ENCODE peak calls at places on chromosomes 6 and 20, in four cellular contexts. L is naive thymus-derived CD4-positive, alpha-beta T cell; V is psoas muscle; E is esophagus squamous epithelium. N is an unnamed sample. For H3K4me1, the result is how much of the 10 kb centered on the place peaks cover.

GRCh38 chr6:32337166-32337805 is 34.4 kb downstream of the TSBP1 start:
- DNase-seq in L (no peak), V (no peak), E (no peak), N (no peak)

GRCh38 chr6:161406633-161407032 is 132.8 kb upstream of the AGPAT4 start:
- DNase-seq in L (no peak), V (no peak), E (no peak), N (no peak)

GRCh38 chr20:44646023-44646640 is 5.4 kb downstream of the ADA start:
- DNase-seq in L (peak), V (no peak), E (no peak), N (no peak)

GRCh38 chr6:121510568-121511177 is 75.2 kb downstream of the GJA1 start:
- DNase-seq in L (no peak), V (no peak), E (no peak), N (no peak)

GRCh38 chr6:159606786-159607185 is 86.3 kb downstream of the SOD2 start:
- DNase-seq in L (no peak), V (no peak), E (no peak), N (no peak)

GRCh38 chr20:41171736-41172295 is 34.5 kb downstream of the PLCG1 start:
- DNase-seq in L (no peak), V (no peak), E (no peak), N (no peak)

GRCh38 chr6:30615219-30615957 is 1.7 kb downstream of the PPP1R10 start:
- DNase-seq in L (peak), V (no peak), E (no peak), N (no peak)

GRCh38 chr6:90720404-90720803 is 133.5 kb upstream of the MAP3K7 start:
- DNase-seq in L (no peak), V (no peak), E (no peak), N (no peak)

GRCh38 chr6:152295346-152295745 is 341.8 kb downstream of the SYNE1 start:
- DNase-seq in L (no peak), V (no peak), E (no peak), N (no peak)

GRCh38 chr20:48090314-48090713 is 305.0 kb upstream of the SULF2 start:
- DNase-seq in L (no peak), V (no peak), E (no peak), N (no peak)

GRCh38 chr20:24149175-24149574 is 160.6 kb upstream of the GGTLC1 start:
- DNase-seq in L (no peak), V (no peak), E (no peak), N (no peak)

GRCh38 chr20:33909331-33909921 is 84.3 kb upstream of the RALY start:
- DNase-seq in L (no peak), V (no peak), E (no peak), N (no peak)

GRCh38 chr20:341682-342081 is 5.2 kb upstream of the NRSN2 start:
- DNase-seq in L (no peak), V (no peak), E (no peak), N (no peak)

GRCh38 chr6:34243131-34243771 is 5.6 kb downstream of the SMIM29 start:
- DNase-seq in L (no peak), V (no peak), E (no peak), N (no peak)

GRCh38 chr6:129331450-129332138 is 378.4 kb downstream of the ARHGAP18 start:
- DNase-seq in L (no peak), V (no peak), E (no peak), N (no peak)

GRCh38 chr6:143362192-143362558 is 88.3 kb downstream of the ADAT2 start:
- DNase-seq in L (no peak), V (no peak), E (no peak), N (no peak)

GRCh38 chr20:61067221-61067620 is 184.8 kb upstream of the CDH4 start:
- DNase-seq in L (no peak), V (no peak), E (no peak), N (no peak)

GRCh38 chr20:3813758-3814581 is 6.4 kb upstream of the AP5S1 start:
- DNase-seq in L (no peak), V (no peak), E (no peak), N (no peak)

GRCh38 chr6:45703041-45703739 is 312.5 kb downstream of the CLIC5 start:
- DNase-seq in L (no peak), V (no peak), E (no peak), N (no peak)

GRCh38 chr6:129852257-129852858 is 8.8 kb downstream of the TMEM244 start:
- DNase-seq in L (no peak), V (no peak), E (no peak), N (no peak)

GRCh38 chr20:46897471-46897870 is 2.8 kb downstream of the EYA2 start:
- DNase-seq in L (no peak), V (no peak), E (no peak), N (no peak)

GRCh38 chr6:16761469-16762264 is 407 bp upstream of the ATXN1 start:
- DNase-seq in L (peak), V (peak), E (peak), N (no peak)
- H3K4me1 ChIP-seq in L (under half), V (under half), E (half or more), N (under half)

GRCh38 chr6:16243055-16243454 is 4.7 kb downstream of the GMPR start:
- DNase-seq in L (no peak), V (no peak), E (no peak), N (no peak)

GRCh38 chr6:16239798-16240123 is 1.4 kb downstream of the GMPR start:
- DNase-seq in L (no peak), V (no peak), E (no peak), N (no peak)

GRCh38 chr6:16240618-16241320 is 2.4 kb downstream of the GMPR start:
- DNase-seq in L (no peak), V (no peak), E (no peak), N (no peak)

GRCh38 chr6:16239090-16239797 is 857 bp downstream of the GMPR start:
- DNase-seq in L (no peak), V (peak), E (no peak), N (no peak)

GRCh38 chr6:16241321-16241689 is 2.9 kb downstream of the GMPR start:
- DNase-seq in L (no peak), V (no peak), E (no peak), N (peak)
- H3K4me1 ChIP-seq in L (under half), V (half or more), E (half or more), N (under half)

DNA sequence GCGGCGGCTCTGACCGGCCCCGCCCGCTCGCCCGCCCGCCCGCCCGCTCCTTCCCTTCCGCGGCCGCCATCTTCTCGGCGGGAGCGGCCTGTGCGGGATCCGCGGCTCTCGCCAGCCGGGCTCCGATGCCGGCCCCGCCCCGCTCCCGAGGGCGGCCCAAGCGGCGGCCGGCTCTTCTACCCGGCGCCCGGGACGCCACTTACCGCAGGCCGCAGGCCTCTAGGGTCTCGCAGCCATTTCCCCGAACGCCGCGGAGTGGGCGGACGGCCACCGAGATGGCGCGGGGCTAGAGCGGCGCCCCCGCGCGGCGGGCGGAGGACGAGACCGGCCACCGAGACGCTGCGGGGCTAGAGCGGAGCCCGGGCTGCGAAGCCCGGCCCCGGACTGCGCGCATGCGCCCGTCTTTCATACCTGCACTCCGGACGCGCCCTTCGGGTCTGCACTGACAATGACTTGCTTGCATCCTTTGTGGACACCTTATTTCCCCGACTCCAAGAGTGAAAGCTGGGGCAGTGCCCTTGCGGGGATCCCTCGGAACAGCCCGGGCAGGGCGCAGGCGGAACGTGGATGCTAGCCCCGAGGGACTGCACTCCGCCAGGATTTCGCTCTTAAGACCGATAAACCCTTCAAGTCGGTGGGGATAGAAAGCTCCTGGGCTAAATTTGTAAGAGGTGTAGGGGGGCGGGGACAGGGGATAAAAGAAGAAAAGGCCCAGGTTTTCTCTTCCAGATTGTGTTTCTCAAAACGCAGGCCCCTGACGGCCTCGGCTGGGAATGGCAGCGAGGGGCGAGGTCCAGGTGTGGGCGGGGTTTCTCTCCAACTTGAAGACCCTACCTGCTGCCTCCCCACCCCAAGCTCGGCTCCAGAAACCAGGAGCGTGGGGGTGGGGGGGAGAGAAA is at the start of gene DIDO1:
- DNase-seq in L (peak), V (peak), E (peak), N (no peak)
- H3K4me1 ChIP-seq in L (half or more), V (half or more), E (half or more), N (half or more)

GRCh38 chr6:11218077-11218392 is 14.4 kb downstream of the NEDD9 start:
- DNase-seq in L (no peak), V (no peak), E (no peak), N (no peak)
- H3K4me1 ChIP-seq in L (under half), V (under half), E (half or more), N (half or more)

GRCh38 chr20:50283370-50283769 is 92.7 kb downstream of the CEBPB start:
- DNase-seq in L (no peak), V (peak), E (no peak), N (no peak)

GRCh38 chr20:50282592-50283241 is 92.1 kb downstream of the CEBPB start:
- DNase-seq in L (no peak), V (peak), E (no peak), N (no peak)

GRCh38 chr20:50280851-50281655 is 90.4 kb downstream of the CEBPB start:
- DNase-seq in L (no peak), V (peak), E (no peak), N (no peak)

GRCh38 chr20:50279988-50280850 is 89.6 kb downstream of the CEBPB start:
- DNase-seq in L (no peak), V (no peak), E (no peak), N (no peak)

DNA sequence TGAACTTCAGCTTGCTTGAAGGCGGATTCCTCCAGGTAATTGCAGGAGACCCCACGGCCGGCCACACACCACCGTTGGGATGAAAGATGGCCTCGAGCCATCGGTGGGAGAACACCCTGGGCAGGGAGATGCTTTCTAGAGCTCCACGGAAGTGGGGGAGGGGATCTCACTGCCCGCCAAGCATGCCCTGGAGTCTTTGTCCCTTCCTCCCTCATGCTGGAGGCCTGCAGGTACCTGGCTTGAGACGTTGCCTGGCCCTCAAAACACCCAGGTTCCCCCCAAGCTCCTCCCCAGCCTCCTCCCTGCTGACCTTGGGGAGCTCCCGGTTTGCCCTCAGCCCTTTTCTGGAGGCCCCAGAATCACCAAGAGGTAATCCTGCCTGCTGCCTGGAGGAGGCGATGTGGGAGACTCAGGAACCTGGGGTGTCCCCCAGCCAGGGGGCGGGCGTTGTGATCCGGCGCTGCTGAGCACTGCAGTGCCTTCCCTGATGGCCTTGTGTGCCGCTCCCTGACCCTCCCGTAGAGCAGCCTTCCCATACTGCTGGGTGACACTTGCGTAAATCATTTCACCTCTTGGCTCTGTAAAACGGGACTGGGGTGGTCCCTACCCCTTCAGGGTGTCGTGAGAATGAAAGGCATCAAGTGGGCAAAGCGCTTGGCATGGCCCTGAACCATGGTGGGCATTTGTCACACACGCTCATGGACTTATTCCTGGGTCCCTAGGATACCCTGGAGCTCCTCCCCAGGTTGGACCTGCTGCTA is 91.4 kb downstream of the CEBPB start:
- DNase-seq in L (no peak), V (peak), E (no peak), N (no peak)
- H3K4me1 ChIP-seq in L (under half), V (half or more), E (half or more), N (half or more)

DNA sequence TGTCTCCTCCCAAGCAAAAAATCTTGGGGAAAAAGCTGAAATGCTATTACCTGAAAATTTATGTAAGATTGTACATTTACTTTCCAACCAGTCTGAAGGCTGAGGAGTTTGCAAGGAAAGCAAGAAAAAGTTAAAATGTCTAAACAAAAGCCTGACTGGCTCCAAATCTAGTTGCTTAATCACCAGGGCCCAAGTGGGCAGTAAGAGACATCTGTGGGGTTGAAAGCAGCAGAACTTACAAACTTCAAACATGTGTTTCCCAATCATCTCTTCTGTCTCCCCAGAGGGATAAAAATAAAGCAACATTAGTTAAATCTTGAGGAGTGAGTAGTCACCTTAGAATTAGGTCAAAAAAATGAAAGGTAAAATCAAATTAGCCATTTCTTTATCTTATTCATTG is 98.6 kb downstream of the OGFRL1 start:
- DNase-seq in L (no peak), V (no peak), E (no peak), N (no peak)
- H3K4me1 ChIP-seq in L (under half), V (under half), E (under half), N (under half)

GRCh38 chr6:52598824-52599190 is 21.9 kb upstream of the TRAM2 start:
- DNase-seq in L (no peak), V (no peak), E (no peak), N (no peak)

GRCh38 chr6:52595796-52596130 is 18.9 kb upstream of the TRAM2 start:
- DNase-seq in L (no peak), V (no peak), E (no peak), N (peak)

GRCh38 chr6:52597738-52598122 is 20.9 kb upstream of the TRAM2 start:
- DNase-seq in L (no peak), V (no peak), E (no peak), N (peak)

GRCh38 chr6:52596371-52597028 is 19.6 kb upstream of the TRAM2 start:
- DNase-seq in L (no peak), V (no peak), E (no peak), N (peak)

GRCh38 chr6:52598123-52598823 is 21.4 kb upstream of the TRAM2 start:
- DNase-seq in L (no peak), V (peak), E (no peak), N (peak)
- H3K4me1 ChIP-seq in L (under half), V (under half), E (under half), N (under half)

GRCh38 chr6:329888-330691 is 37.8 kb downstream of the DUSP22 start:
- DNase-seq in L (no peak), V (no peak), E (no peak), N (no peak)
- H3K4me1 ChIP-seq in L (under half), V (under half), E (under half), N (under half)